ENCODE peak calls at places on chromosome 11, in four cellular contexts. E is K562, M is SK-N-SH, B is H1. J is an unnamed sample.

GRCh38 chr11:120228794-120229384 is 11.1 kb upstream of the POU2F3 start:
- DNase-seq in M (peak; percentile 69), B (no peak), E (peak; percentile 47), J (no peak)

GRCh38 chr11:120231963-120232362 is 8.0 kb upstream of the POU2F3 start:
- DNase-seq in M (no peak), E (no peak), B (no peak), J (no peak)

GRCh38 chr11:102453286-102453797 is 777 bp upstream of the TMEM123 start:
- DNase-seq in E (peak; percentile 38), M (peak; percentile 18), B (no peak), J (peak; percentile 13)

GRCh38 chr11:126573325-126574076 is 218.0 kb downstream of the ST3GAL4 start:
- DNase-seq in B (no peak), M (no peak), E (peak; percentile 24), J (peak; percentile 58)

GRCh38 chr11:64971421-64972233 is at the start of gene MAJIN:
- DNase-seq in B (peak; percentile 71), E (peak; percentile 95), M (no peak), J (peak; percentile 81)

GRCh38 chr11:110478410-110478809 is 48.7 kb downstream of the FDX1 start:
- DNase-seq in E (peak; percentile 50), B (no peak), M (no peak), J (peak; percentile 86)

GRCh38 chr11:1832181-1832988 is 2.4 kb upstream of the SYT8 start:
- DNase-seq in B (no peak), M (peak; percentile 95), E (peak; percentile 85), J (peak; percentile 77)

GRCh38 chr11:120771551-120772060 is 252.3 kb upstream of the TBCEL start:
- DNase-seq in M (no peak), E (no peak), B (peak; percentile 44), J (no peak)

GRCh38 chr11:42407379-42407778 is 904.4 kb upstream of the API5 start:
- DNase-seq in B (peak; percentile 70), E (no peak), M (peak; percentile 25), J (peak; percentile 93)

GRCh38 chr11:62611705-62612365 is 740 bp downstream of the EML3 start:
- DNase-seq in B (no peak), E (peak; percentile 64), M (peak; percentile 67), J (peak; percentile 26)

GRCh38 chr11:65644837-65645236 is 6.9 kb downstream of the SIPA1 start:
- DNase-seq in E (no peak), M (no peak), B (no peak), J (no peak)

GRCh38 chr11:123404626-123405025 is 25.4 kb upstream of the GRAMD1B start:
- DNase-seq in M (no peak), E (no peak), B (no peak), J (no peak)

GRCh38 chr11:69044111-69045013 is 4.4 kb upstream of the TPCN2 start:
- DNase-seq in B (peak; percentile 64), E (no peak), M (peak; percentile 77), J (peak; percentile 76)

GRCh38 chr11:61484541-61484940 is 24.0 kb upstream of the LRRC10B start:
- DNase-seq in B (no peak), M (no peak), E (no peak), J (no peak)

GRCh38 chr11:120574881-120575280 is 63.3 kb downstream of the GRIK4 start:
- DNase-seq in E (no peak), M (no peak), B (no peak), J (no peak)

GRCh38 chr11:1108246-1108900 is 33.7 kb downstream of the MUC2 start:
- DNase-seq in E (no peak), M (no peak), B (no peak), J (no peak)

GRCh38 chr11:45178223-45178622 is 31.8 kb downstream of the PRDM11 start:
- DNase-seq in B (no peak), E (no peak), M (no peak), J (no peak)

GRCh38 chr11:9855579-9856260 is 191.8 kb downstream of the SWAP70 start:
- DNase-seq in M (no peak), B (no peak), E (no peak), J (no peak)

GRCh38 chr11:68127791-68128681 is 6.8 kb upstream of the CHKA start:
- DNase-seq in B (peak; percentile 94), E (peak; percentile 96), M (peak; percentile 98), J (peak; percentile 97)

GRCh38 chr11:43021466-43021865 is 290.3 kb upstream of the API5 start:
- DNase-seq in E (peak; percentile 9), M (peak; percentile 41), B (no peak), J (peak; percentile 35)

GRCh38 chr11:126494831-126495230 is 139.3 kb downstream of the ST3GAL4 start:
- DNase-seq in B (no peak), M (no peak), E (no peak), J (no peak)

GRCh38 chr11:3189886-3190583 is 24.9 kb upstream of the OSBPL5 start:
- DNase-seq in M (no peak), B (no peak), E (no peak), J (no peak)

GRCh38 chr11:110286298-110287040 is 9.9 kb downstream of the RDX start:
- DNase-seq in B (no peak), M (no peak), E (no peak), J (no peak)

GRCh38 chr11:124801014-124801413 is 808 bp upstream of the MSANTD2 start:
- DNase-seq in B (no peak), E (no peak), M (peak; percentile 8), J (no peak)

GRCh38 chr11:35814026-35814425 is 129.8 kb upstream of the LDLRAD3 start:
- DNase-seq in M (no peak), E (no peak), B (no peak), J (no peak)

GRCh38 chr11:611001-611996 is 4.5 kb downstream of the IRF7 start:
- DNase-seq in E (no peak), B (no peak), M (no peak), J (no peak)

GRCh38 chr11:12529793-12530192 is 144.4 kb upstream of the TEAD1 start:
- DNase-seq in M (no peak), E (no peak), B (no peak), J (no peak)

GRCh38 chr11:12531020-12531419 is 143.2 kb upstream of the TEAD1 start:
- DNase-seq in E (no peak), M (peak; percentile 34), B (no peak), J (no peak)

GRCh38 chr11:12528487-12528886 is 145.7 kb upstream of the TEAD1 start:
- DNase-seq in E (no peak), M (no peak), B (no peak), J (no peak)

GRCh38 chr11:12526789-12527188 is 147.4 kb upstream of the TEAD1 start:
- DNase-seq in B (no peak), M (no peak), E (no peak), J (no peak)

GRCh38 chr11:12529041-12529440 is 145.2 kb upstream of the TEAD1 start:
- DNase-seq in E (no peak), M (no peak), B (no peak), J (no peak)
- TF ChIP-seq TEAD4 in E (no peak), M (no peak), B (no peak), J (no peak)

GRCh38 chr11:85961930-85962363 is 106.8 kb downstream of the CCDC83 start:
- DNase-seq in M (no peak), E (no peak), B (no peak), J (no peak)
- TF ChIP-seq TEAD4 in M (peak; percentile 77), E (no peak), B (no peak), J (no peak)

GRCh38 chr11:128424867-128425285 is 162.5 kb downstream of the ETS1 start:
- DNase-seq in B (no peak), E (no peak), M (peak; percentile 37), J (no peak)
- TF ChIP-seq TEAD4 in B (no peak), E (no peak), M (no peak), J (no peak)

DNA sequence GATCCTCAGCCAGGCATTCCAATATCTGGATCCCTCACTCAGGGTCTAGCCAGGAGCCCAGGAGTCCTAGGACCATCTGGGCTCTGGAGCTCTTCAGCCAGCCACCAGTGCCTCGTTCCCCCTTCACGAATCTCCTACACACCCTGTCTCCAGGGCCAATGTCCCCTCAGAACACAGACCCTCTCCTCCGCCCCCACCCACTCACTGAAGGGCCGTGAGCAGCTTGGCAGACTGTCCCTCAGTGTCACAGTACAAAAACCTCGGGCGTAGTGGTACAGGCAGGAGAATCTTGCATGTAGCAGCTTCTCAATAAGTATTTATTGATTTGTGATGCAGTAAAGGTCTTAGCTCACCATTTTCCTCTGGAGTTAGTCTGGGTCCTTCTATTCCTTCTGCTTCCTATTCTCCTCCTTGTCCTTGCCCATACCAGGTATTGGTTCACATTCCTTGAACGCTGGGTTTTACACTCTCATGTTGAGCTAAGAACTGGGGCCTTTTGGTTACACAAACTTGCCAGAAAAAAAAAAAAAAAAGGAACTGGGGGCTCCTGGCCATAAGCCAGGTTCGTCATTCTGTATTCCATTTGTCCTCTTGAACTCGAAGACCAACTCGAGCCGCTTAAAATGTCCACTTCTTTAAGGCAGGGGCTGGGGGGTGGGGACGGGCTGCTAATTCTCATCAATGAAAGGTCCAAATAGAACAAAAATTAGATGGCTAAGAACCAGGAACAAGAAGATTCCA is 2.3 kb downstream of the CXCR5 start:
- DNase-seq in M (no peak), E (no peak), B (no peak), J (no peak)
- TF ChIP-seq TEAD4 in M (no peak), E (no peak), B (no peak), J (no peak)

DNA sequence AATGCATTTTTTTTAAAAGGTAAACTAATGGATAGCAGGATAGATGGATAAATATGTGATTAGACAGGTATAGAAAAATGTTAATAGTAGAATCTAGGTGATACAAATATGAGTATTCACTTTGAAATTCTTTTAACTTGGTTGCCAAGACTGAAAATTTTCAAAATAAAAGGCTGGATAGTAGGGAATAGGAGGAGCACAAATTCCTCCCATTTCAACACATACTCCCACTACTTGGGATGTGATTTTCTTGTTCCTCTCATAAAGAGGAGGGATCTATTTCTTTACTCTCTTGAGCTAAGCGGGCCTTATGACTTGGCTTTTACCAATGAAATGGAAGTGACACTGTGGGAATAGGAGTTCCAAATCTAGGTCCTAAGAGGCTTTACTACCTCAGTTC is 35.9 kb downstream of the PIK3C2A start:
- DNase-seq in B (no peak), E (no peak), M (no peak), J (no peak)
- TF ChIP-seq TEAD4 in B (no peak), E (no peak), M (no peak), J (no peak)

DNA sequence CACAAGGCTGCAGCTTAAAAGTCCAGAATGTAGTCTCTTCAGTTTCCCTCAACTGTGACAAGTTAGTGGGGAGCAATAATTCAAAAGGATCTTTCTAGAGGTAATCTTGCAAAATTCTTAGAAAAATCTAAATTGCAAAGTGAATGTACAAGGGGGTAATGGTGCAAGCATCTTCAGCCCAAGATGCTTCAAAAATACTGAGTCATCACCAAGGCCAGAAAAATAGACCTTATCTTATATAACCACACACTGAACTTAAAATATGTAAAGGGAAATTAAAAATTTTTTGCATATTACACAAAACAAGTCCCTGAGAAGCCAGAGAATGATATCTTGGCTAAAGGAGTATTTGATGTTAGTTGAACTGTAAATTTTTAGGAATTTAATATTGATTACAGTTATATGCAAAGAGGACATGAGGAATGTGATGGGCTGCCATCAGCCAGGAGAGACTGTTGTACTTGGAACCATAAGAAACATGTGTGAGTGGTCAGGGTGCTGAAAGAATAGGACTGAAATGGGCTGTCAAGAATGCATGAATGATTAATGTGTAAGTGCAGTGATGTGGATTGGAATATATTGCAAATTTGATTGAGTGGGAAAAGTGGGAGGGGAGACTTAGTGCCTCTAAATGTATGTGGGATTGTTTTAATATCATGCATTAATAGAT is 85.7 kb upstream of the LIN7C start:
- DNase-seq in B (no peak), M (no peak), E (no peak), J (no peak)
- TF ChIP-seq TEAD4 in B (no peak), M (no peak), E (no peak), J (no peak)

J was measured in WTC11.